ENCODE peak calls at places on chromosome 7, in four cellular contexts. B, R, L and S are unnamed samples.

GRCh38 chr7:70599446-70600190 is 532.3 kb upstream of the GALNT17 start:
- DNase-seq in B (no peak), R (no peak), L (no peak), S (no peak)

GRCh38 chr7:636396-636795 is 90.1 kb upstream of the DNAAF5 start:
- DNase-seq in B (peak; percentile 26), R (no peak), L (peak; percentile 70), S (no peak)

GRCh38 chr7:66050990-66051424 is 24.6 kb upstream of the ASL start:
- DNase-seq in B (peak; percentile 8), R (no peak), L (no peak), S (no peak)

GRCh38 chr7:144489504-144489903 is 86.0 kb upstream of the NOBOX start:
- DNase-seq in B (no peak), R (no peak), L (no peak), S (no peak)

GRCh38 chr7:14309432-14309831 is 320.0 kb upstream of the ETV1 start:
- DNase-seq in B (no peak), R (no peak), L (no peak), S (no peak)

GRCh38 chr7:155169081-155169480 is 99.0 kb downstream of the HTR5A start:
- DNase-seq in B (no peak), R (no peak), L (no peak), S (no peak)

GRCh38 chr7:134018321-134018720 is 108.8 kb upstream of the LRGUK start:
- DNase-seq in B (no peak), R (no peak), L (no peak), S (no peak)

GRCh38 chr7:157337316-157338149 is 729 bp downstream of the DNAJB6 start:
- DNase-seq in B (peak; percentile 59), R (peak; percentile 54), L (peak; percentile 61), S (peak; percentile 77)

GRCh38 chr7:129375221-129375938 is 58.9 kb upstream of the STRIP2 start:
- DNase-seq in B (no peak), R (no peak), L (no peak), S (no peak)

GRCh38 chr7:18974803-18975202 is 142.6 kb downstream of the TWIST1 start:
- DNase-seq in B (no peak), R (no peak), L (no peak), S (no peak)

GRCh38 chr7:140263277-140263676 is 86.5 kb upstream of the KDM7A start:
- DNase-seq in B (no peak), R (peak; percentile 41), L (no peak), S (no peak)

GRCh38 chr7:112065758-112066157 is 140.4 kb downstream of the DOCK4 start:
- DNase-seq in B (no peak), R (no peak), L (no peak), S (no peak)

GRCh38 chr7:128274246-128274889 is 33.3 kb downstream of the LEP start:
- DNase-seq in B (no peak), R (no peak), L (no peak), S (no peak)

DNA sequence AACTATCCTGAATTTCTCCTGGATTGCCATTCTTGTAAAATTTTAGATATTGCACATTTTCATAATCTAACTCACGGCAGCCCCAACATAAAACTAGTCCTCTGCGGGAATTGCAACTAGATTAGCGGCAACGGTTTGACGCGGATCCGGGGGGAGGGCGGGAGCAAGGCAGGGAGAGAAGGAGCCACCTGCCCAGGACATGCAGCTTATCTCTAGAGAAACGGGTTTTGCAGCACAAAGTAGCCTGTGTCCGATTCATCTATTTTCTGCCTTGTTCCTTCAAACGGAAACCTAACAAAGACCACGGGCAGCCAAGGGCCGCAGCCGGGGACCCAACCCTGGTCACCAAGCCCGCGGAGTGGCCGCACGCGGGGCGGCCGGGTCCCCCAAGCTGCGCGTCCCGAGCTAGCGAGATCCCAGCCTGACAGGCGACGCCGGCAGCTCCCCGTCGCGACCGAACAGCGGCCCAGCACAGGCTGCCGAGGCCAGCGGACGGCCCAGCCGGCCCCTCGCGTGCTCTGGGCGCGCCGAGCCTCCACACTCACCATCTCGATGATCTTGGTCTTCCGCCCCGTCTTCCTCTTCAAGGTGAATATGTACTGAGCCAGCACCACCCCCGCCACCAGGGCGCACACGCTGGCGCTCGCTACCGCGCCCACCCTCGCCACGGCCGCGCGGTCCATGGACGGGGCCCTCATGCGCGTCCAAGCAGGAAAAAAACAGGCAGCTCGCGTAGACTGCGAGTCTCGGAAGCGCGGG is at the start of gene NT5C3A:
- DNase-seq in B (peak; percentile 24), R (peak; percentile 51), L (no peak), S (no peak)
- TF ChIP-seq CTCF in B (no peak), R (no peak), L (no peak), S (no peak)

DNA sequence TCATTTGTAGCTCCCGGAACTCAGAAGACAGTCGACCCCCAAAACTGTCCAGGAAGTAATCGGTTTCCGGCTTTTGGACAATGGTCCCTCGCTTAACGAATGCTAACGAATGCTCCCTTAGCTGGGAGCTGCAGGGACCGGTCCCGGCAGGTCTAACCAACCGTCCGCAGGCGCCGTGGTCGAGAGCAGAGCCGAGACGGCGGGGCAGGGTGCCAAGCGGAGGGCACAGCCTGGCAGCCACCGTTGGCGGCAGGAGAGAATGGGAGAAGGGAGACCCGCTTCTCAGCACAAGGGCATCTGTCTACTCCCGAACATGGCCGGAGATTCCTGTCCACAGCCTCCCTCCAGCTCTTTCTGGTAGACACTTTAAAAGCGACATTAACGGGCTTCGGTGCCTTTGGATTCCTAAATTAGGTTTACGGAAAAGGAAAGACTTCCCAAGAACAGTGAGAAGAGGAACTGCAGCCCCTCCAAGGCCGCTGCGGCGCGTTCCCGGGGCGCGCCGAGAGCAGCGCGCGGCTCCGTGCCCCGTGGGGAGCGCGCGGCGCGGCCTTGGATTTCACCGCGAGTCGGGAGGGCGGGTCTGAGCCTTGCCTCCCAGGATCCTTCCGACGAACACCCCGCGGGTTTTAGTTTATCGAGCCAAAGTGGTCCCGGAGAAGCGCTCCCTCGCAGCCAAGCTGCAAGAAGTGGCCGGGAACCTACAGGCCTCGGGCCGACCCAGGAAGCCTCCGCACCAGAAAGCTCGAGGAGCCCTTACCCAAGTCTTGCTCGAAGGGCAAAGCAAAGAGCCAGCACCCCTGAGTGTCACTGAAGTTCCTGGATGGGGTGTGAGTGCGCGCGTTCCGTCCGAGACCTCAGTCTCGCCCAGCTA is 3.6 kb upstream of the TBX20 start:
- DNase-seq in B (no peak), R (no peak), L (no peak), S (no peak)
- H3K4me3 ChIP-seq in B (peak overlapping the region; percentile 16), R (no peak overlapping the region), L (no peak overlapping the region), S (no peak overlapping the region)

DNA sequence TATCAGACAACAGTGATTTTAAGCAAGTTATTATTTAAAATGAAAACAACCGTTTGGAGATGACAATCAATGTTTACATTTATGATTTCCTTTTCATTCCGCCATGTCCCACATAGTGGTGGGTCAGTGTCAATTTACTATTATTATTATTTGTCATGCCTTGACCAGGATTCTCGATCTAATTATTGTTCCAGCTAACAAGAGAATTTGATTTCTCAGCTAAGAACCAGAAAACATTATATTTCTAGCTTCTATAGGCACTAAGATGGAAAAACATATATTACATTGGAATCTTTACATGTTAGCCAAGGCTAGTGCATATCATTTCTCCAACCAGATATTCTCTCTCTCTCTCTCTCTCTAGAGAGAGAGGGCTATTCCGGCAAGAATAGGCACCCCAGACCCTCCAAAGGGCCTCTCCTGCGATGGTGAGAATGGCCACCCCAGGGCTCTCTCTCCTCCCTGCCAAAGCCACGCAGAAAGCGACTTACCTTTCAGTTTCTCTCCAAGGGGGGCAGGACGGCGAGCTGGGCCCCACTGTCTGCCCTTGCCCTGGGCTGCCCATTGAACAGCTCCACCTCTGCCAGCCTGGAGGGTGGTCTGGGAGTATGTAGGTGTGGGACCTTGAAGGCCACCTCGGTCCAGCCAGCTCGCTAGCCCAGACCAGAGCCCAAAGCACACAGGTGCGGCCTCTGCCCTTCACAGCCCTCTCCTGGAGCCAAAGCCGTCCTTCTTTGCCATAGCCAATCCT is 2.4 kb downstream of the HOXA3 start:
- DNase-seq in B (no peak), R (no peak), L (peak; percentile 22), S (no peak)
- H3K27me3 ChIP-seq in B (peaks cover 100% of the 10 kb centered on the region), R (peaks cover 53% of the 10 kb centered on the region), L (peaks cover 100% of the 10 kb centered on the region), S (peaks cover 2% of the 10 kb centered on the region)

GRCh38 chr7:97971990-97972943 is 17.7 kb downstream of the OCM2 start:
- DNase-seq in B (peak; percentile 77), R (peak; percentile 88), L (peak; percentile 89), S (peak; percentile 87)
- TF ChIP-seq CTCF in B (no peak), R (peak; percentile 13), L (peak; percentile 49), S (peak; percentile 76)

GRCh38 chr7:127252380-127252718 is 392 bp downstream of the GRM8 start:
- DNase-seq in B (no peak), R (no peak), L (no peak), S (no peak)

GRCh38 chr7:127256326-127256725 is 3.6 kb upstream of the GRM8 start:
- DNase-seq in B (no peak), R (no peak), L (no peak), S (no peak)

GRCh38 chr7:127252736-127253288 is at the start of gene GRM8:
- DNase-seq in B (peak; percentile 12), R (no peak), L (peak; percentile 71), S (peak; percentile 30)

GRCh38 chr7:127253289-127254162 is 785 bp upstream of the GRM8 start:
- DNase-seq in B (peak; percentile 50), R (peak; percentile 46), L (peak; percentile 85), S (peak; percentile 66)

GRCh38 chr7:127254163-127254684 is 1.5 kb upstream of the GRM8 start:
- DNase-seq in B (no peak), R (no peak), L (no peak), S (no peak)
- H3K4me3 ChIP-seq in B (no peak overlapping the region), R (peak overlapping the region; percentile 61), L (peak overlapping the region; percentile 84), S (no peak overlapping the region)

DNA sequence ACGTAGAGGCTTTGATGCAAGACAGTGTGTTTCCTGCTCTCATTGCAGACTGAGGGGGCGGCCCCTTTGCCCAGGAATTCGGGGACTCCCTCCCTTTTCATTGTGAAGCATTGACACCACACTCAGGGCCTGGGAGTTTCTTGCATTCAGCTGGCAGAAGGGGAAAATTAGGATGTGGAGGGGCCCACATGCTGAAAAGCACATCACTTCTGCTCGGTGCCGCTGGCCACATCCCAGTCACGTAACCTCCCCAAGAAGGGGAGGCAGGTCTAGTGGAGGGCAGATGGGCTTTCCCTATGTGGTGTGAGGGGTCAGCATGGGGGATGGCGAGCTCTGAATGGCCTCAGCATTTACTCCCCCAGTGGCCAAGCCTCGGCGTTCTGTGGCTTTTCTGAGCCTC is 47.9 kb downstream of the ADCY1 start:
- DNase-seq in B (no peak), R (no peak), L (no peak), S (no peak)
- H3K27me3 ChIP-seq in B (no peaks in the 10 kb centered on the region), R (no peaks in the 10 kb centered on the region), L (no peaks in the 10 kb centered on the region), S (no peaks in the 10 kb centered on the region)

DNA sequence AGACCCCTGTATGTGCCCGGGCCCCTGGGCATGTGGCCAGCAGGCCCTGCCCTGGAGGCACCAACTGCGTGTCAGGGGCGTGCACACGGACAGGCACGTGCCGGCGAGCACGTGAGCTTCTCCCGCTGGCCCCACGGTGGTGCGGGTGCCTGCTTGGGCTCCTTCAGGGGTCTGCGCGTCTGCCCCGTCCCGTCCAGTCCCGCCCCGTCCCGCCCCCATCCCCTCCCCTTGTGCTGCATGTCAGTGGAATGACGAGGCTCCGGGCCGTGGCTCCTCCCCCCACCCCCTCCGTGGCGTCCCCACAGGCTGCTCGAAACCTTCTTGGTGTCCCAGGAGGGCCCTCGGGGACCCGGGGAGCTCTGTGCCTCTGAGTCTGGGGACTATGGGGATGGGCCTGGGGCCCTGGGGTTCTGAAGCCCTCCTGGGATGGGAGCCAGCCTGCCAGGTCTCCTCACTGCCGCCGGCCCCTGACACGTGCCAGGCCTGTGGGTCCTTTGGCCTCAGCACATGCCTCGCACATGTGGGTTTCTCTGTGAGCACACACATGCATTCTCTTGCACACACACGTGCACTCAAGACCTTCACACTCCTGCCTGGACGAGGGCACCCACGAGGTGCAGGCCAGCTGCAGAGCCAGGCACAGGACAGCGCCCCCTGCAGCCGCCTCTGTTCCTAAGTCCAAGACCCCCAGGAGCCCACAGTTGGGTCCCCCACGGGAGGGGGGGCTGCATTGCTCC is 27.5 kb upstream of the AMZ1 start:
- DNase-seq in B (no peak), R (no peak), L (no peak), S (peak; percentile 24)
- TF ChIP-seq CTCF in B (no peak), R (no peak), L (peak; percentile 35), S (peak; percentile 35)